ENCODE peak calls at places on chromosomes 13 and 19, in six cellular contexts. Y is GM12865, I is suprapubic skin, G is fibroblast of the aortic adventitia, R is GM10248, T is AG04450. U is an unnamed sample.

GRCh38 chr19:52214241-52214640 is 24.4 kb downstream of the PPP2R1A start:
- DNase-seq in Y (no peak), I (peak), G (no peak), R (no peak), T (no peak), U (no peak)

GRCh38 chr13:96771501-96772367 is 222.5 kb downstream of the OXGR1 start:
- DNase-seq in Y (peak), I (no peak), G (peak), R (no peak), T (no peak), U (no peak)

GRCh38 chr13:75621147-75621546 is 15.0 kb upstream of the LMO7 start:
- DNase-seq in Y (no peak), I (no peak), G (peak), R (no peak), T (peak), U (no peak)

GRCh38 chr19:47700934-47701716 is 12.1 kb upstream of the EHD2 start:
- DNase-seq in Y (no peak), I (no peak), G (no peak), R (no peak), T (no peak), U (no peak)

GRCh38 chr13:51666316-51666715 is 82.1 kb downstream of the WDFY2 start:
- DNase-seq in Y (no peak), I (no peak), G (no peak), R (no peak), T (no peak), U (no peak)

GRCh38 chr13:41905600-41906254 is 55.2 kb downstream of the VWA8 start:
- DNase-seq in Y (peak), I (no peak), G (peak), R (peak), T (no peak), U (peak)

GRCh38 chr19:3984584-3984907 is 717 bp downstream of the EEF2 start:
- DNase-seq in Y (no peak), I (no peak), G (no peak), R (no peak), T (no peak), U (no peak)

GRCh38 chr13:76886292-76887061 is at the start of gene KCTD12:
- DNase-seq in Y (peak), I (peak), G (peak), R (peak), T (no peak), U (peak)

GRCh38 chr13:32045963-32046785 is 14.6 kb downstream of the FRY start:
- DNase-seq in Y (peak), I (no peak), G (peak), R (no peak), T (no peak), U (no peak)

GRCh38 chr13:60591348-60591747 is 194.3 kb downstream of the TDRD3 start:
- DNase-seq in Y (peak), I (no peak), G (peak), R (no peak), T (no peak), U (no peak)

GRCh38 chr19:995051-995827 is 5.0 kb upstream of the GRIN3B start:
- DNase-seq in Y (no peak), I (no peak), G (no peak), R (no peak), T (no peak), U (no peak)

GRCh38 chr13:104809483-104809882 is 1726.0 kb downstream of the EFNB2 start:
- DNase-seq in Y (no peak), I (no peak), G (no peak), R (no peak), T (no peak), U (no peak)

GRCh38 chr19:31992750-31993149 is 352.7 kb upstream of the ZNF507 start:
- DNase-seq in Y (no peak), I (peak), G (no peak), R (no peak), T (no peak), U (no peak)

GRCh38 chr19:13436352-13436751 is 69.9 kb downstream of the CACNA1A start:
- DNase-seq in Y (no peak), I (no peak), G (no peak), R (no peak), T (no peak), U (no peak)

GRCh38 chr13:106802917-106803316 is 235.0 kb upstream of the ARGLU1 start:
- DNase-seq in Y (no peak), I (no peak), G (no peak), R (no peak), T (no peak), U (no peak)

GRCh38 chr13:87331178-87331577 is 340.0 kb upstream of the SLITRK5 start:
- DNase-seq in Y (no peak), I (no peak), G (no peak), R (no peak), T (no peak), U (no peak)

GRCh38 chr13:113049521-113049941 is 56.1 kb upstream of the F7 start:
- DNase-seq in Y (no peak), I (no peak), G (peak), R (no peak), T (no peak), U (no peak)

GRCh38 chr19:7191946-7192691 is 102.1 kb downstream of the INSR start:
- DNase-seq in Y (peak), I (no peak), G (no peak), R (peak), T (no peak), U (peak)

GRCh38 chr13:30744056-30744684 is 8.8 kb downstream of the ALOX5AP start:
- DNase-seq in Y (peak), I (no peak), G (no peak), R (peak), T (no peak), U (peak)

GRCh38 chr13:82912564-82912963 is 969.7 kb downstream of the SLITRK1 start:
- DNase-seq in Y (no peak), I (no peak), G (no peak), R (no peak), T (no peak), U (no peak)

GRCh38 chr13:23558675-23559536 is 11.3 kb upstream of the TNFRSF19 start:
- DNase-seq in Y (peak), I (no peak), G (peak), R (no peak), T (peak), U (no peak)

DNA sequence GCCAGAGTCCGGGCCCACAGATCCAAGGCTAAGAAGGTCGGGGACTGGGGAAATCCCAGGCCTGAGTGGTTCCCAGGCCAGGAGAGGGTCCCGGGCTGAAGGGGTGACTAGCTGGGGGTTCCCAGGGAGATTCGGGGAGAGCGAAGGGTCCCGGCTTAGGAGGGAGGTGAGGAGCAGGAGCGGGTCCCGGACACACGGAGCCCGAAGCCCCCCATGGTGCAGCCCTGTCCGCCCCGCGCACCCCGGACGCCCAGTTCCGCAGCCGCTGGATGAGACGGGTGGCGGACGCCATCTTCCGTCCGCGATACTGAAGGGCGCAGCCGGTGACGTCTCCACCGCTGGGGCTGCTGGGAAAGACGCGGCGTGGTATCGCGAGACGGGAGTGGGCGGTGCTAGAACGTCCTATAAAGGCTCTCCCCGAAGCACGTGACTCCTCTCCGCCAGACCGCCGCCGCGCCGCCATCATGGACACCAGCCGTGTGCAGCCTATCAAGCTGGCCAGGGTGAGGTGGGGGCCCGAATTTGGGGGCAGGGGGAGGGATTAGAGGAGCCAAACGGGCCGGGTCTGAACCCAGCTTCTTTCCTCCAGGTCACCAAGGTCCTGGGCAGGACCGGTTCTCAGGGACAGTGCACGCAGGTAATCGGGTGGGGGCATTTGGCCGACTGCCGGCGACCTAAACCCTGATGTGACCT is at the start of the genes NDUFA7 and RPS28:
- DNase-seq in Y (peak), I (peak), G (peak), R (peak), T (peak), U (peak)
- TF ChIP-seq CTCF in Y (peak), I (no peak), G (no peak), R (peak), T (peak), U (peak)

GRCh38 chr13:94795292-94795691 is 82.9 kb upstream of the SOX21 start:
- DNase-seq in Y (no peak), I (no peak), G (no peak), R (no peak), T (no peak), U (no peak)
- TF ChIP-seq CTCF in Y (no peak), I (no peak), G (no peak), R (no peak), T (no peak), U (no peak)

GRCh38 chr13:110836600-110836903 is 78.3 kb downstream of the ANKRD10 start:
- DNase-seq in Y (no peak), I (no peak), G (no peak), R (no peak), T (no peak), U (no peak)

GRCh38 chr13:110832205-110832479 is 82.7 kb downstream of the ANKRD10 start:
- DNase-seq in Y (no peak), I (no peak), G (no peak), R (no peak), T (no peak), U (no peak)

GRCh38 chr13:110835721-110836599 is 78.9 kb downstream of the ANKRD10 start:
- DNase-seq in Y (no peak), I (no peak), G (peak), R (no peak), T (no peak), U (no peak)

GRCh38 chr13:110832531-110832930 is 82.3 kb downstream of the ANKRD10 start:
- DNase-seq in Y (no peak), I (no peak), G (no peak), R (no peak), T (no peak), U (no peak)

GRCh38 chr13:110834572-110834971 is 80.3 kb downstream of the ANKRD10 start:
- DNase-seq in Y (no peak), I (no peak), G (no peak), R (no peak), T (no peak), U (no peak)
- TF ChIP-seq CTCF in Y (no peak), I (no peak), G (no peak), R (no peak), T (no peak), U (no peak)

GRCh38 chr19:35844482-35845214 is 7.7 kb downstream of the NPHS1 start:
- DNase-seq in Y (no peak), I (no peak), G (no peak), R (no peak), T (no peak), U (no peak)

GRCh38 chr19:35845215-35846037 is 6.9 kb downstream of the NPHS1 start:
- DNase-seq in Y (no peak), I (no peak), G (no peak), R (no peak), T (no peak), U (no peak)

GRCh38 chr19:35842666-35843272 is 9.5 kb downstream of the NPHS1 start:
- DNase-seq in Y (no peak), I (no peak), G (no peak), R (no peak), T (no peak), U (no peak)

GRCh38 chr19:35843676-35844481 is 8.4 kb downstream of the NPHS1 start:
- DNase-seq in Y (peak), I (no peak), G (no peak), R (no peak), T (no peak), U (no peak)

DNA sequence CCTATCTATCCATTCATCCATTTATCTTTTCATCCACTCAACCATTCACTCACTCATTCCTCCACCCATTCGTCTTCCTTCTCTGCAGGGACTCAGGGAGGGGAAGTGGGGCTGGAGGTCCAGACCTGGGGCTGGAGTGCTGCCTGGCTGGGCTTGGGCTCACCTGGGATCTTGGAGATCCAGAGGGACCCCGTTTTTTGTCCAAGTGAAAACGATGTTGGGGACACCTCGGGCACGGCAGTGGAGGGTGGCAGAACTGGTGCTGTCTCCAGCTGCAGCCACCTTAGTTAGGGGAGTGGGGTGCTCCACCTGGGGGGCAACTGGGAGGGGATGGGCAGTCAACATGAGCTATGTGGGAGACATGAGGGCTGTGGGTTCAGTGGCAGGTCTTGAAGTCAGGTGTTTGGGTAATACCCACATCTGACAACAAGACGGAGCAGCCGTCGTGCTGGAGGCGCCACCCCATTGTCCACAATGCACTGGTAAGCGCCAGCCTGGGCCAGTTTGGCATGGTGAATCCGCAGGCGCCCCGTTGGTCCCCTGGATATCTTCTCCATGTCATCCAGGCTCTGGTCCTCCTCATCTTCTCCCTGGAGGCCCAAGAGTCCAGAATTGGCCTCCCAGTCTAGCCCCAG is 10.2 kb downstream of the NPHS1 start:
- DNase-seq in Y (no peak), I (no peak), G (no peak), R (no peak), T (no peak), U (no peak)
- TF ChIP-seq CTCF in Y (no peak), I (no peak), G (no peak), R (no peak), T (no peak), U (no peak)

DNA sequence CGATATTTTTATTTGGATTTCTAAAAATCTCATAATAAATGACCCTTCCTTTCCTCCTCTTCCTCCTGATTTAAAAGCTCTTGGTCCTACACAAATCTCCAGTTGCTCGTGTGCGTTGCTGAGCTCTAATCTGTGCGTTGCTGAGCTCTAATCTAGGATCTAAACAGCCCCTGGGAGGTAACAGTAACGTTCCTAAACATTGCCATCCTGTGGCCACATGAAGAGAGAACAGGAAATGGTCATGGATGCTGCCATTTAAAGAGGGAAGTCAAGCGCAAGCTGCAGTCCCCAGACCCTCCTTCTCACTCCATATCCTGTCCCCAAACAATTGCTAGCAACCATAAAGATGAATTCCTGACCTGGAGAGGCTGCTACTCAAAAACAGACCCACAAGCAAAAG is 170.8 kb downstream of the NUFIP1 start:
- DNase-seq in Y (peak), I (no peak), G (no peak), R (no peak), T (no peak), U (no peak)
- TF ChIP-seq CTCF in Y (no peak), I (no peak), G (no peak), R (no peak), T (peak), U (no peak)

DNA sequence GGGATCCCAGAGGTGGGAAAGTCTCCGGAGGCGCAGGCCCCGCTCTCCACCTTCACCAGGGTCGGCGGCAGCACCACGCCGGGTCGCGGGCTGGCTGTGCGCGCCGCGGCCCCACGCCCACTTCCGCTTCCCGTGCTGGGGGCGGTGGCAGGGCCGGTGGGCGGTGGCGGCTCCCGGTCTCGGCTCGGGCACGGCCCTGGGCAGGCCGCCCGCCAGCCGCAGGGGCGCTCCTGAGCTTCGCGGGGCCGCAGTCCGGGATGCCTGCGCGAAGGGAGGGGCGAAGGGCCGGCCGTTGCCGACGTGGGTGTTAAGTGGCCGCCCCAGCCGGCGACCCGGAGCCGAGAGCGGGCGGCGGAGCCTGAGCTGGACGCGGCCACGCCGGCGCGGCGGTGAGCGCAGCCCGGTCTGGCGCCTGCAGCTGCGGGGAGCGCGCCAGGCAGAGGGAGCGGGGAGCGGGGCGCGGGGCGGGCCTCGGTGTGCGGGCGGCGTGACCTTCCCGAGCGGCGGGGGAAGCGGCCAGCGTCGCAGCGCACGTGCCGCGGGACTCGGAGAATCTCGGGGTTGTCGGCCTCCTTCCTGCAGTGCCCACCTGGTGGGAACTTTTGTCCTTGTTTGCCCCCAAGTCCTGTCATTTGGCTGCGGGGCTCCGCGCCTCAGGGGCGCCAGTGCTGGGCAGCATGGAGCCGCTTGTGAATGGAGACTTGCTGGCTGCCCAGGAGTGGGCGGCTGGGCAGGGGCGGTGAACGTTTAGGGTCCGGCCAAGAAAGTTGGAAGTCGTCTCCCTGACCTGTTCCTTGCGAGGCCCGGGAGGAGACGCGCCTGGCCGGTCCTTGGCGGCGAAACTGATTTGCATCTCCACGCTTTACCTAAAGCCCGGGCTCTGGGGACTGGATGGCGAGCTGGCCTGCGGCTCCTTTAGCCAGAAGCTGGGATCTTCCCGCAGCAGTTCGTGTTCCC is at the start of gene SLC25A15:
- DNase-seq in Y (peak), I (peak), G (peak), R (peak), T (peak), U (peak)
- TF ChIP-seq CTCF in Y (peak), I (peak), G (peak), R (peak), T (peak), U (peak)